ENCODE peak calls at places on chromosome 21, in six cellular contexts. Q, Y, K, P, T and R are unnamed samples.

GRCh38 chr21:33739701-33740100 is 97.4 kb downstream of the ITSN1 start:
- DNase-seq in T (no peak), P (no peak), K (no peak), Y (no peak), Q (no peak), R (no peak)

GRCh38 chr21:29332461-29333354 is 34.0 kb downstream of the BACH1 start:
- DNase-seq in Q (no peak), P (peak), Y (no peak), K (no peak), T (no peak), R (no peak)

GRCh38 chr21:36155603-36156338 is 853 bp upstream of the DOP1B start:
- DNase-seq in T (peak), Y (no peak), P (no peak), K (no peak), Q (no peak), R (no peak)

GRCh38 chr21:32207096-32207716 is 71.6 kb downstream of the MIS18A start:
- DNase-seq in P (peak), T (no peak), K (no peak), Y (no peak), Q (no peak), R (no peak)

GRCh38 chr21:18951291-18952038 is 547.9 kb upstream of the TMPRSS15 start:
- DNase-seq in Y (peak), P (peak), T (no peak), Q (no peak), K (no peak), R (no peak)

GRCh38 chr21:42583150-42583991 is 69.7 kb downstream of the SLC37A1 start:
- DNase-seq in Q (no peak), T (no peak), Y (no peak), P (no peak), K (no peak), R (no peak)

GRCh38 chr21:36135391-36136094 is 664 bp downstream of the CBR3 start:
- DNase-seq in K (no peak), Y (peak), Q (no peak), T (peak), P (peak), R (no peak)

GRCh38 chr21:44934797-44935532 is 4.9 kb upstream of the SLX9 start:
- DNase-seq in T (peak), K (no peak), Q (no peak), Y (no peak), P (no peak), R (no peak)

GRCh38 chr21:44802396-44803153 is 955 bp upstream of the UBE2G2 start:
- DNase-seq in P (no peak), K (no peak), Q (no peak), T (no peak), Y (no peak), R (no peak)

GRCh38 chr21:43209575-43210453 is 41.0 kb downstream of the CRYAA start:
- DNase-seq in Q (no peak), Y (peak), P (peak), T (peak), K (no peak), R (peak)

GRCh38 chr21:36990508-36991205 is 15.8 kb upstream of the RIPPLY3 start:
- DNase-seq in Q (no peak), K (no peak), T (no peak), P (no peak), Y (no peak), R (no peak)

GRCh38 chr21:42980959-42981523 is 6.7 kb downstream of the PKNOX1 start:
- DNase-seq in K (no peak), T (no peak), Q (no peak), P (no peak), Y (no peak), R (no peak)

GRCh38 chr21:27419153-27419552 is 452.3 kb upstream of the ADAMTS5 start:
- DNase-seq in K (no peak), Q (no peak), Y (no peak), T (no peak), P (no peak), R (no peak)

GRCh38 chr21:26892151-26892550 is 46.9 kb upstream of the ADAMTS1 start:
- DNase-seq in T (no peak), K (no peak), Y (no peak), Q (no peak), P (no peak), R (no peak)

GRCh38 chr21:44551290-44552015 is at the start of gene KRTAP10-2:
- DNase-seq in K (no peak), T (no peak), Q (no peak), P (no peak), Y (no peak), R (no peak)

GRCh38 chr21:28745131-28746055 is 247.3 kb downstream of the LTN1 start:
- DNase-seq in P (peak), T (peak), Q (peak), K (no peak), Y (peak), R (peak)

GRCh38 chr21:37072239-37072987 is 458 bp downstream of the PIGP start:
- DNase-seq in P (peak), Q (no peak), T (no peak), Y (no peak), K (peak), R (peak)

GRCh38 chr21:43645414-43645891 is 13.8 kb downstream of the HSF2BP start:
- DNase-seq in T (no peak), P (peak), K (no peak), Y (peak), Q (no peak), R (peak)

GRCh38 chr21:41168391-41169257 is 664 bp downstream of the BACE2 start:
- DNase-seq in Q (no peak), P (peak), Y (peak), T (peak), K (peak), R (no peak)
- H3K4me3 ChIP-seq in Q (no peak), P (peak), Y (peak), T (peak), K (peak), R (peak)

GRCh38 chr21:39456665-39457064 is 4.9 kb downstream of the SH3BGR start:
- DNase-seq in T (no peak), P (peak), Y (no peak), K (no peak), Q (no peak), R (no peak)
- TF ChIP-seq CTCF in T (peak), P (peak), Y (peak), K (peak), Q (no peak), R (peak)

GRCh38 chr21:45970674-45971486 is 10.7 kb upstream of the COL6A1 start:
- DNase-seq in K (no peak), Y (no peak), Q (no peak), P (peak), T (peak), R (no peak)

GRCh38 chr21:45971487-45972352 is 9.8 kb upstream of the COL6A1 start:
- DNase-seq in T (peak), Q (no peak), Y (no peak), K (no peak), P (peak), R (no peak)

GRCh38 chr21:45973475-45974072 is 8.0 kb upstream of the COL6A1 start:
- DNase-seq in T (peak), Y (peak), P (peak), K (no peak), Q (peak), R (no peak)

GRCh38 chr21:45972716-45973474 is 8.7 kb upstream of the COL6A1 start:
- DNase-seq in T (peak), Y (peak), P (peak), Q (no peak), K (no peak), R (no peak)

GRCh38 chr21:45972353-45972715 is 9.2 kb upstream of the COL6A1 start:
- DNase-seq in P (no peak), Y (no peak), T (no peak), Q (no peak), K (no peak), R (no peak)
- H3K4me3 ChIP-seq in P (no peak), Y (no peak), T (peak), Q (no peak), K (peak), R (peak)

DNA sequence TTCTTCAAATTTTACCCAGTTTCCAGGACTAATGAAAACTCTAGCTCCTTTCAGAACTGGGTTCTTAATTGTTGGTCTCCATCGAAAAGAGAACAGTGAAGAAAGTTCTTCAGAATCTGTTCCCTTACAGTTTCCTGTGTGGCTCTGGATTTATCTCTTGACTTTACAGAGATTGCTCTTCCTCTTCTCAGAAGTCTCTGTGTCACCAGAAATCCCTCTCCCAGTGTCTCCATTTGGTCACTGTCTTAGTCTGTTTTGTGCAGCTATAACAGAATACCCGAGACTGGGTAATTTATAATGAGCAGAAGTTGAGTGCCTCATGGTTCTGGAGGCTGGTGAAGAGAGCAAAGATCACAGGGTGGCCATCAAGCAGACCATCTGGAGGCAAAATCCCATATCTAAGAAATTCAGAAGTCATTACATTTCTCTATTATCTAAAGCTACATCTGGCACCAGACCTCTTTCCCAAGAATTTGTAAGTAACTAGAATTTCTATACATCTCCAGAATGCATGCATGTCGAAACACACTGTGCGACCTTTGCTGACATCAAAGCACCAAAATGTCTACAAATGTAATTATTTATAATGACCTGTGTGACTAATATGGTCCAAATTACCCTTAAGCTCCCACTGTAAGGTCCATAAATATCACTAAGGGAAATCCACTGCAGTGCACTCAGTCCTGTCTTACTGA is 65.4 kb upstream of the KRTAP19-8 start:
- DNase-seq in T (no peak), K (no peak), P (no peak), Y (no peak), Q (no peak), R (no peak)
- TF ChIP-seq CTCF in T (no peak), K (no peak), P (no peak), Y (no peak), Q (no peak), R (no peak)

DNA sequence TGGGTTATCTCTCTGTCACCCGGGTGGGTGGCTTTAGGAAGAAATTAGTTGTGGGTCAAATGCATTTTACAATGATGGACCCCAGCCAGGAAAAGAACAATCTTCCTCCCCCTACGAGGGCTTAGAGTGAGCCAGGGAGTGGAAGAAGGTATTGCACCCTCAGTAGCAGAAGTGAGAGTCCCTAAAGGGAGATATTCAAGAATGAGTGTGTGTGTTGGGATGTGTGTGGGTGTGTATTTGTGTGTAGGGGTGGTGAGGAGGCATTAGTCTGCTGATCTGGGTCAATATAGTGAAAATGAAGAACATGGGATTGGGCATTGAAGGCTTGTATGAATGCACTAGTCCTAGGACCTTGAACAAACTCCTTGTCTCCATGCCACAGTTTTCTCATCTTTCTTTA is 85.2 kb upstream of the RUNX1 start:
- DNase-seq in T (no peak), K (no peak), P (no peak), Y (no peak), Q (no peak), R (no peak)
- H3K4me3 ChIP-seq in T (no peak), K (no peak), P (no peak), Y (no peak), Q (no peak), R (no peak)

GRCh38 chr21:35071347-35071746 is 22.2 kb upstream of the RUNX1 start:
- DNase-seq in T (no peak), Q (no peak), P (no peak), Y (no peak), K (no peak), R (no peak)

GRCh38 chr21:35075546-35075945 is 26.4 kb upstream of the RUNX1 start:
- DNase-seq in Y (no peak), Q (no peak), K (no peak), T (no peak), P (peak), R (no peak)

GRCh38 chr21:35070436-35070835 is 21.3 kb upstream of the RUNX1 start:
- DNase-seq in Q (no peak), P (no peak), K (no peak), T (no peak), Y (no peak), R (no peak)

GRCh38 chr21:35072960-35073359 is 23.9 kb upstream of the RUNX1 start:
- DNase-seq in K (no peak), P (peak), Y (no peak), Q (no peak), T (no peak), R (no peak)

DNA sequence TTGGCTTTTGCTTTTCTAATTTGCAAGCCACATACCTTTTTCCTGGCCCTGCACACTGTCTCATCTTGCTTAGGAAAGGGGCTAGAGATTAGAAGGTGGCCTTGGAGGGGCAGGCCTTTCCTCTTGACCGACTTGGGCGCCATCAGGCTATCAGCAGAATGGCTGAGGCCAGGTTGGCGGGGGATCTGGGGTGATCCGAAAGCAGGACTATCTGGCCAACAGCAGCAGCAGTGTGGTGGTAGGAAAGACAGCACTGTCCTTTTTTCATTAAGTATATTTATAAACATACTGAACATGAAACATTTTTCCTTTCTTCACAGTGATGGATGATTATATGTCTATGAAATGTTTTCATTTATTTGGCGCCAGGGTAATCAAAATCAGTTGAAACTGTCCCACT is 23.5 kb upstream of the RUNX1 start:
- DNase-seq in Y (no peak), Q (no peak), P (no peak), T (no peak), K (no peak), R (no peak)
- TF ChIP-seq CTCF in Y (no peak), Q (no peak), P (no peak), T (no peak), K (no peak), R (no peak)

DNA sequence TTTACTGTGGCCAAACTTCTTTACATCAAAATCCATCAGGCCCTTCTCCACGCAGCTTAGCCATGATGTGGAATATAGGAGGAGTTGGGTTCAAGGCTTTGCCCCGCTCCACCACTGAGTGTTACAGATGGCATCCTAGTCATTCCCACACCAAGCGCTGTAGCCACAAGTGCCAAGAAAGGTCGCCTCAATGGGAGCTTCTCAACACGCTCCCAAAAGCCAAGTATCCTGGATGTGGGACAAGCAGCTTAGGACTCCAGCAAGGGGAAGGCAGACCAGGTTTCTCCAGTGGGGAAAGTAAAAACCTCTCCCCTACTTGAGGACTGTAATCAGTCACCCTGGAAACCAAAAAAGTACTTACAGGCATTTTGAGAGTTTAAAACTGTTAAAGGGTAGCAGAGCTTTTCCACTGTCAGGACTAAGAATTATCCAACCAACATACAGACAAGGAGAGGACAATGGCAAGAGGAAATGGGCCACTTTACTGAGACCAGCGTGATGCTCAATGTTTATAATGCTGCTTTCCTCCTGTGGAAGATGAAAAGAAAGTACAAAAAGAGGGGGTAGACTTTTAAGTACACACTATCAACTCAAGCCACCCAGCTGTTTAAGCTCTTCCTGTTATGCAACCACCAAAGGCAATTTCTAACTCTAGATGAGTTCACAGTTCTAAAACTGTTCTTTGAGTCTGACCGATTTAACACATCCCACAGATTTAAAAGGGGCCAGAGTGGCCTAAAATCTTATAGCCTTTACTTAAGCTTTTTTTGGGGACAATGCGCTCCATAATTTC is 120.7 kb upstream of the KRTAP19-8 start:
- DNase-seq in Y (no peak), P (peak), Q (no peak), K (no peak), T (no peak), R (no peak)
- H3K4me3 ChIP-seq in Y (no peak), P (no peak), Q (peak), K (no peak), T (no peak), R (no peak)

GRCh38 chr21:16193758-16194606 is 464.2 kb downstream of the USP25 start:
- DNase-seq in K (no peak), T (peak), Q (no peak), Y (peak), P (peak), R (peak)
- TF ChIP-seq CTCF in K (peak), T (peak), Q (no peak), Y (peak), P (peak), R (peak)

GRCh38 chr21:39317134-39318090 is 4.0 kb upstream of the BRWD1 start:
- DNase-seq in Q (no peak), P (no peak), K (no peak), T (no peak), Y (no peak), R (no peak)

GRCh38 chr21:39316729-39317128 is 3.3 kb upstream of the BRWD1 start:
- DNase-seq in T (no peak), K (no peak), P (no peak), Y (no peak), Q (no peak), R (no peak)

GRCh38 chr21:39314155-39315027 is 959 bp upstream of the BRWD1 start:
- DNase-seq in Y (peak), T (peak), P (peak), K (no peak), Q (peak), R (no peak)

GRCh38 chr21:39315603-39316002 is 2.2 kb upstream of the BRWD1 start:
- DNase-seq in Q (no peak), T (no peak), P (no peak), K (no peak), Y (no peak), R (no peak)

GRCh38 chr21:39316062-39316461 is 2.6 kb upstream of the BRWD1 start:
- DNase-seq in T (no peak), Q (no peak), Y (no peak), K (no peak), P (no peak), R (no peak)
- H3K4me3 ChIP-seq in T (no peak), Q (no peak), Y (no peak), K (no peak), P (no peak), R (no peak)